ENCODE peak calls at places on chromosomes 12 and 14, in eight cellular contexts. A is NCI-H526 treated with DMSO at 0.1 percent for 48 hours; K is activated CD8-positive, alpha-beta T cell treated with anti-CD3 and anti-CD28 coated beads, Interleukin-2, amount 10 ng/mL, durations not matched to agents 7 days and 5 days; H is H4; R is AG08395; G is NCI-H1105; T is fibroblast of gingiva; Y is AG09319. M is an unnamed sample.

GRCh38 chr12:116736962-116737773 is 701 bp downstream of the SPRING1 start:
- DNase-seq in A (no peak), K (peak), T (no peak), G (no peak), Y (no peak), H (no peak), R (peak), M (no peak)

GRCh38 chr12:92070864-92071445 is 74.7 kb downstream of the BTG1 start:
- DNase-seq in A (no peak), R (no peak), K (no peak), T (peak), H (no peak), G (no peak), Y (no peak), M (no peak)

GRCh38 chr12:27006797-27007467 is 7.3 kb downstream of the TM7SF3 start:
- DNase-seq in G (no peak), R (no peak), H (no peak), T (no peak), Y (no peak), A (no peak), K (no peak), M (no peak)

GRCh38 chr14:87805315-87805723 is 187.7 kb downstream of the GALC start:
- DNase-seq in G (no peak), H (peak), R (peak), A (no peak), Y (no peak), K (peak), T (no peak), M (no peak)

GRCh38 chr12:52836042-52836466 is 1.9 kb upstream of the KRT79 start:
- DNase-seq in K (peak), T (no peak), G (no peak), A (no peak), H (peak), Y (no peak), R (peak), M (no peak)

GRCh38 chr14:59055439-59056045 is 132.9 kb upstream of the DAAM1 start:
- DNase-seq in Y (peak), H (peak), A (peak), T (peak), R (peak), K (peak), G (peak), M (peak)

GRCh38 chr12:126545411-126545810 is 1480.2 kb downstream of the AACS start:
- DNase-seq in H (peak), G (no peak), T (no peak), K (no peak), Y (no peak), A (no peak), R (no peak), M (no peak)

GRCh38 chr12:122980192-122981035 is at the start of gene ARL6IP4:
- DNase-seq in A (peak), Y (no peak), K (peak), H (peak), T (peak), R (peak), G (peak), M (no peak)

GRCh38 chr14:91244501-91244901 is at the start of gene GPR68:
- DNase-seq in A (no peak), H (peak), Y (peak), T (peak), G (no peak), K (peak), R (peak), M (peak)

GRCh38 chr14:61476737-61477410 is 155.5 kb downstream of the PRKCH start:
- DNase-seq in Y (peak), R (peak), T (peak), H (peak), G (no peak), K (peak), A (no peak), M (peak)

GRCh38 chr12:96881608-96882007 is 25.4 kb upstream of the NEDD1 start:
- DNase-seq in G (no peak), Y (no peak), H (no peak), A (no peak), K (no peak), T (no peak), R (no peak), M (no peak)

GRCh38 chr12:110927545-110927944 is 7.2 kb upstream of the MYL2 start:
- DNase-seq in H (no peak), K (no peak), T (no peak), G (no peak), A (no peak), R (no peak), Y (no peak), M (no peak)

GRCh38 chr14:90649096-90649495 is 167.1 kb downstream of the TTC7B start:
- DNase-seq in Y (peak), R (no peak), K (no peak), H (no peak), T (peak), G (no peak), A (no peak), M (peak)

GRCh38 chr12:20451759-20452158 is 83.4 kb downstream of the PDE3A start:
- DNase-seq in K (no peak), H (no peak), Y (no peak), R (no peak), T (peak), A (no peak), G (no peak), M (peak)

GRCh38 chr12:119384340-119384739 is 49.8 kb downstream of the CCDC60 start:
- DNase-seq in T (no peak), K (no peak), R (no peak), A (no peak), H (no peak), Y (no peak), G (no peak), M (no peak)

GRCh38 chr14:23399136-23399535 is 8.9 kb downstream of the MYH6 start:
- DNase-seq in R (no peak), Y (no peak), H (no peak), G (no peak), K (no peak), A (no peak), T (no peak), M (no peak)

GRCh38 chr12:18320036-18320617 is 58.8 kb downstream of the PIK3C2G start:
- DNase-seq in K (no peak), H (peak), A (peak), T (peak), G (no peak), Y (peak), R (peak), M (peak)

GRCh38 chr14:92323031-92323915 is at the start of gene SLC24A4:
- DNase-seq in K (no peak), T (peak), R (peak), G (peak), H (no peak), A (no peak), Y (no peak), M (no peak)

GRCh38 chr14:101397206-101397605 is 164.1 kb upstream of the DIO3 start:
- DNase-seq in A (no peak), T (no peak), K (no peak), R (no peak), G (no peak), Y (no peak), H (no peak), M (no peak)

GRCh38 chr12:126038434-126038833 is 973.2 kb downstream of the AACS start:
- DNase-seq in Y (no peak), A (no peak), R (no peak), T (no peak), K (no peak), H (no peak), G (peak), M (no peak)

GRCh38 chr12:106123551-106123991 is 15.2 kb downstream of the NUAK1 start:
- DNase-seq in A (no peak), H (no peak), K (no peak), G (no peak), R (peak), T (peak), Y (no peak), M (no peak)